ENCODE peak calls at places on chromosomes 5 and 9, in seven cellular contexts. M is HEK293T, S is H7, X is ecto neural progenitor cell, L is T-cell, T is NCI-H2029, Q is A172. Y is an unnamed sample.

GRCh38 chr9:22147818-22148573 is 138.9 kb upstream of the CDKN2B start:
- DNase-seq in M (no peak), S (no peak), X (no peak), L (no peak), T (no peak), Q (no peak), Y (no peak)

GRCh38 chr9:107242073-107243063 is 40.7 kb upstream of the RAD23B start:
- DNase-seq in M (no peak), S (no peak), X (no peak), L (no peak), T (no peak), Q (peak; percentile 49), Y (no peak)

GRCh38 chr9:90925581-90926257 is 124.1 kb downstream of the SYK start:
- DNase-seq in M (no peak), S (no peak), X (no peak), L (no peak), T (no peak), Q (peak; percentile 81), Y (peak; percentile 15)

GRCh38 chr9:133239533-133240090 is 30.6 kb upstream of the OBP2B start:
- DNase-seq in M (no peak), S (no peak), X (no peak), L (no peak), T (no peak), Q (no peak), Y (no peak)

GRCh38 chr9:93304574-93305496 is 120.9 kb downstream of the WNK2 start:
- DNase-seq in M (peak; percentile 61), S (peak; percentile 93), X (peak; percentile 84), L (peak; percentile 9), T (no peak), Q (peak; percentile 11), Y (peak; percentile 45)

GRCh38 chr5:174097486-174098185 is 52.1 kb downstream of the NSG2 start:
- DNase-seq in M (no peak), S (no peak), X (no peak), L (no peak), T (no peak), Q (peak; percentile 77), Y (no peak)

GRCh38 chr9:127954831-127955293 is 17.2 kb upstream of the DPM2 start:
- DNase-seq in M (no peak), S (peak; percentile 68), X (no peak), L (no peak), T (no peak), Q (no peak), Y (no peak)

GRCh38 chr5:170353946-170354345 is 35.2 kb downstream of the KCNMB1 start:
- DNase-seq in M (no peak), S (no peak), X (no peak), L (no peak), T (no peak), Q (no peak), Y (peak; percentile 69)

GRCh38 chr9:131661954-131662621 is 77.8 kb downstream of the RAPGEF1 start:
- DNase-seq in M (no peak), S (peak; percentile 58), X (no peak), L (peak; percentile 68), T (no peak), Q (no peak), Y (no peak)

Y was measured in A673.